ENCODE peak calls at places on chromosomes 5 and 9, in six cellular contexts. One of them, this sample, is unnamed.

GRCh38 chr5:1438871-1439270 is 6.4 kb downstream of the SLC6A3 start:
- DNase-seq in heart right ventricle: no peak
- DNase-seq in SJSA1: no peak
- DNase-seq in mucosa of descending colon: no peak
- DNase-seq in right cardiac atrium: peak; percentile 40
- DNase-seq in cardiac muscle cell: no peak
- DNase-seq in this sample: no peak

GRCh38 chr5:66284588-66285342 is 140.7 kb downstream of the SREK1 start:
- DNase-seq in right cardiac atrium: no peak
- DNase-seq in SJSA1: no peak
- DNase-seq in heart right ventricle: no peak
- DNase-seq in mucosa of descending colon: no peak
- DNase-seq in cardiac muscle cell: no peak
- DNase-seq in this sample: no peak

GRCh38 chr5:14266171-14266570 is 123.0 kb downstream of the TRIO start:
- DNase-seq in right cardiac atrium: no peak
- DNase-seq in cardiac muscle cell: no peak
- DNase-seq in mucosa of descending colon: no peak
- DNase-seq in heart right ventricle: no peak
- DNase-seq in SJSA1: peak; percentile 63
- DNase-seq in this sample: no peak

GRCh38 chr5:77867194-77867691 is 91.1 kb upstream of the TBCA start:
- DNase-seq in heart right ventricle: no peak
- DNase-seq in right cardiac atrium: no peak
- DNase-seq in cardiac muscle cell: no peak
- DNase-seq in SJSA1: no peak
- DNase-seq in mucosa of descending colon: no peak
- DNase-seq in this sample: no peak

GRCh38 chr5:93519737-93520136 is 61.3 kb downstream of the NR2F1-AS1 start:
- DNase-seq in right cardiac atrium: no peak
- DNase-seq in cardiac muscle cell: no peak
- DNase-seq in mucosa of descending colon: no peak
- DNase-seq in SJSA1: peak; percentile 26
- DNase-seq in heart right ventricle: no peak
- DNase-seq in this sample: no peak

GRCh38 chr9:122347348-122348287 is 23.2 kb upstream of the PTGS1 start:
- DNase-seq in SJSA1: no peak
- DNase-seq in right cardiac atrium: no peak
- DNase-seq in cardiac muscle cell: no peak
- DNase-seq in mucosa of descending colon: peak; percentile 60
- DNase-seq in heart right ventricle: no peak
- DNase-seq in this sample: no peak

GRCh38 chr9:4435197-4435596 is 55.1 kb upstream of the SLC1A1 start:
- DNase-seq in mucosa of descending colon: no peak
- DNase-seq in right cardiac atrium: no peak
- DNase-seq in heart right ventricle: no peak
- DNase-seq in SJSA1: no peak
- DNase-seq in cardiac muscle cell: no peak
- DNase-seq in this sample: no peak

GRCh38 chr9:36976371-36977030 is 57.6 kb downstream of the PAX5 start:
- DNase-seq in mucosa of descending colon: no peak
- DNase-seq in cardiac muscle cell: no peak
- DNase-seq in right cardiac atrium: no peak
- DNase-seq in SJSA1: no peak
- DNase-seq in heart right ventricle: no peak
- DNase-seq in this sample: no peak

GRCh38 chr9:83932001-83932400 is 10.8 kb upstream of the KIF27 start:
- DNase-seq in SJSA1: no peak
- DNase-seq in heart right ventricle: no peak
- DNase-seq in mucosa of descending colon: no peak
- DNase-seq in cardiac muscle cell: no peak
- DNase-seq in right cardiac atrium: no peak
- DNase-seq in this sample: no peak

GRCh38 chr9:108569624-108570023 is 286.2 kb downstream of the ACTL7B start:
- DNase-seq in mucosa of descending colon: no peak
- DNase-seq in heart right ventricle: no peak
- DNase-seq in right cardiac atrium: no peak
- DNase-seq in cardiac muscle cell: no peak
- DNase-seq in SJSA1: no peak
- DNase-seq in this sample: no peak

GRCh38 chr5:157331807-157332206 is 65.9 kb downstream of the CYFIP2 start:
- DNase-seq in mucosa of descending colon: no peak
- DNase-seq in heart right ventricle: no peak
- DNase-seq in cardiac muscle cell: no peak
- DNase-seq in right cardiac atrium: no peak
- DNase-seq in SJSA1: no peak
- DNase-seq in this sample: no peak

GRCh38 chr5:6430418-6431028 is 18.1 kb upstream of the UBE2QL1 start:
- DNase-seq in SJSA1: no peak
- DNase-seq in right cardiac atrium: peak; percentile 76
- DNase-seq in heart right ventricle: peak; percentile 66
- DNase-seq in mucosa of descending colon: no peak
- DNase-seq in cardiac muscle cell: no peak
- DNase-seq in this sample: no peak

GRCh38 chr5:151427258-151427657 is 20.1 kb upstream of the SLC36A1 start:
- DNase-seq in heart right ventricle: no peak
- DNase-seq in right cardiac atrium: no peak
- DNase-seq in SJSA1: no peak
- DNase-seq in mucosa of descending colon: no peak
- DNase-seq in cardiac muscle cell: no peak
- DNase-seq in this sample: no peak

GRCh38 chr5:64497390-64497789 is 8.4 kb upstream of the RGS7BP start:
- DNase-seq in right cardiac atrium: no peak
- DNase-seq in mucosa of descending colon: no peak
- DNase-seq in cardiac muscle cell: no peak
- DNase-seq in heart right ventricle: no peak
- DNase-seq in SJSA1: no peak
- DNase-seq in this sample: no peak

GRCh38 chr9:129481824-129482511 is 138.9 kb downstream of the C9orf50 start:
- DNase-seq in heart right ventricle: peak; percentile 55
- DNase-seq in right cardiac atrium: peak; percentile 89
- DNase-seq in mucosa of descending colon: peak; percentile 67
- DNase-seq in SJSA1: peak; percentile 51
- DNase-seq in cardiac muscle cell: no peak
- DNase-seq in this sample: no peak

GRCh38 chr9:132239999-132240859 is 78.4 kb downstream of the NTNG2 start:
- DNase-seq in cardiac muscle cell: peak; percentile 72
- DNase-seq in heart right ventricle: no peak
- DNase-seq in mucosa of descending colon: no peak
- DNase-seq in SJSA1: no peak
- DNase-seq in right cardiac atrium: no peak
- DNase-seq in this sample: no peak

GRCh38 chr9:441131-441530 is 226.5 kb downstream of the DOCK8 start:
- DNase-seq in cardiac muscle cell: no peak
- DNase-seq in mucosa of descending colon: no peak
- DNase-seq in SJSA1: no peak
- DNase-seq in heart right ventricle: no peak
- DNase-seq in right cardiac atrium: no peak
- DNase-seq in this sample: no peak

GRCh38 chr9:72882117-72882775 is 70.6 kb downstream of the ALDH1A1 start:
- DNase-seq in SJSA1: no peak
- DNase-seq in cardiac muscle cell: no peak
- DNase-seq in mucosa of descending colon: peak; percentile 26
- DNase-seq in heart right ventricle: peak; percentile 40
- DNase-seq in right cardiac atrium: peak; percentile 77
- DNase-seq in this sample: no peak

DNA sequence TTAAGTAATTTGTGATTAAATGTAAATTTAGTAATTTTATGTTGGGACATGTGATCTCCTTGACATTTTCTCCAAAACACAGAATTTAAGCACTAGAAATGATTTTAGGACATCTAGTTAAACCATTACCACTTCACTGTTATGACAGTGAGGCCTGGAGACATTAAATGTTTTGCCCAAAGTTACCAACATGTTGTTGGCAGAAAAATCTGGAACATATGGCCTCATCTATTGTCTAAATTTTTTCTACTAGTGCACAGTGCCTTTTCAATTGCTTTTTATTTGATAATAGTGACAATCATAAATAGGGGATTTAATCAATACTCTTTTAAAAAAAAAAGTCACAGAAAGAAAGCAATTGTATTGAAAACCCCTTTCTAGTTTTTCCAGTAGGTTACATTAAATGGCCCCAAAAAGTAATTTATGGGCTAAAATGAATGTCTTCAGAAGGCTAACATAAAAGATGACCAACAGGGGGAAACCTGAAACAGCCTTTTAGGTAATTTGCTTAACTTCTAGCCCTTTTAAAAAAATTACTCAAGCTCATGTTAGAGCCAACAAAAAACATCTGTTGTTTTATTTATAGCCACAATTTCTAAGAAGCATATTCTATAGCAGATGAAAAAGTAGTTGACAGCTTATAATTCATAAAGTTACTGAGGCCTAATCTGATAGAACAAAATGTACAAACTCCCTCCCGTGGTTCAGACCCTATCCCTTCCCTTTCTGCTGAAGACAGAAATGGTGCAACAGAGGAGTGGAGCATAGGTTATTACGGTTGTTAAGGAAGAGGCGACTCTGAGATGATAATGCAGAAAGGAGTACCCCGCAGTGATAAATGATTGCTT is 45.8 kb downstream of the PIK3R1 start:
- DNase-seq in heart right ventricle: no peak
- DNase-seq in SJSA1: no peak
- DNase-seq in cardiac muscle cell: no peak
- DNase-seq in mucosa of descending colon: no peak
- DNase-seq in right cardiac atrium: no peak
- DNase-seq in this sample: no peak
- H3K4me1 ChIP-seq in heart right ventricle: peaks cover 91% of the 10 kb centered on the region
- H3K4me1 ChIP-seq in SJSA1: no peaks in the 10 kb centered on the region
- H3K4me1 ChIP-seq in cardiac muscle cell: peaks cover 41% of the 10 kb centered on the region
- H3K4me1 ChIP-seq in mucosa of descending colon: peaks cover 20% of the 10 kb centered on the region
- H3K4me1 ChIP-seq in right cardiac atrium: peaks cover 25% of the 10 kb centered on the region
- H3K4me1 ChIP-seq in this sample: peaks cover 71% of the 10 kb centered on the region

DNA sequence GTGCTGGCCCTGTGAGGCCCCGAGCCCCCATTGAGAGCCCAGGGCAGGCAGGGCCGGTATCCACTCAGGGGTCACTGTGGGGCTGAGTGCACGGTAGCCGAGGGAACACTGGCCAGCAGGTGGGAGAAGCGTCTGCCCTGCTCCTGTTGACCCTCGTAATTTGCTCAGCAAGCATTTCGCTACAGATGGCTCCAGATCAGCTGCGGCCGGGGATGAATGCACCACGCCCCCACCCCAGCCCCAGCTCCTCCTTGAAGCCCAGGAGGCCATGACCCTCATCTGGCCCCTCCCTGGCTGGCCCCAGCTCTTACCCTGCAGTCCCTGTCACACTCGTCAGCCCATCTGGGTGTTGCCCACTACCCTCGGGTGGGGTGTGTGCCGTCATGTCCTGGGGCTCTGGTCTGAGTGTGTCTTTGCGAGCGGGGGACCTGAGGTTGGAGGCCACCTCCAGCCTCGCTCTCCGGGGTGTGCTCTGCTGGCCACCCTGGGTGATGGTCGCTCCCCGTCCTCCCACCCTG is 6.1 kb upstream of the NRARP start:
- DNase-seq in SJSA1: no peak
- DNase-seq in right cardiac atrium: peak; percentile 57
- DNase-seq in heart right ventricle: no peak
- DNase-seq in cardiac muscle cell: peak; percentile 8
- DNase-seq in mucosa of descending colon: peak; percentile 53
- DNase-seq in this sample: no peak
- H3K4me1 ChIP-seq in SJSA1: no peaks in the 10 kb centered on the region
- H3K4me1 ChIP-seq in right cardiac atrium: no peaks in the 10 kb centered on the region
- H3K4me1 ChIP-seq in heart right ventricle: peaks cover 29% of the 10 kb centered on the region
- H3K4me1 ChIP-seq in cardiac muscle cell: peaks cover 6% of the 10 kb centered on the region
- H3K4me1 ChIP-seq in mucosa of descending colon: peaks cover 72% of the 10 kb centered on the region
- H3K4me1 ChIP-seq in this sample: peaks cover 23% of the 10 kb centered on the region

DNA sequence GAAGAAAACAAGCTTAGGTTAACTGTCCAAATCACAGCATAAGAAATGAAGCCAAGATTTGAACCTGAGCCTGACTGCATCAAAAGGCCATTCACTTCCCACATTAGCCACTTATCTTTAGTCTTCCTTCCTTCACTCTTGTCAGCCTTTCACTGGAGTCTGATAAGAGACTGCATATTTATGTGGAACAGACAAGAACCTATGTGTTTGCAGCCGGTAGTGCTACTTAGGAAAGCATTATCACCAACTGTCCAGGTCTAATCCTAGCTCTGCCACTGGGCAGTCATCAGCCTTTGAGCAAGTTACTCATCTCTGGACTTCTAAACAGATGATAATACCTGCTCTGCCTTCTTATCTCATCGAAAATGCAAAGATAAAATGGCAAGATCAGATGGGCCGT is 12.1 kb upstream of the ATP6V0E1 start:
- DNase-seq in right cardiac atrium: no peak
- DNase-seq in heart right ventricle: no peak
- DNase-seq in cardiac muscle cell: no peak
- DNase-seq in mucosa of descending colon: no peak
- DNase-seq in SJSA1: no peak
- DNase-seq in this sample: no peak
- H3K4me1 ChIP-seq in right cardiac atrium: no peaks in the 10 kb centered on the region
- H3K4me1 ChIP-seq in heart right ventricle: peaks cover 4% of the 10 kb centered on the region
- H3K4me1 ChIP-seq in cardiac muscle cell: no peaks in the 10 kb centered on the region
- H3K4me1 ChIP-seq in mucosa of descending colon: no peaks in the 10 kb centered on the region
- H3K4me1 ChIP-seq in SJSA1: peaks cover 4% of the 10 kb centered on the region
- H3K4me1 ChIP-seq in this sample: no peaks in the 10 kb centered on the region

GRCh38 chr5:59540366-59540765 is 353.2 kb downstream of the PDE4D start:
- DNase-seq in SJSA1: peak; percentile 56
- DNase-seq in right cardiac atrium: no peak
- DNase-seq in heart right ventricle: no peak
- DNase-seq in mucosa of descending colon: no peak
- DNase-seq in cardiac muscle cell: no peak
- DNase-seq in this sample: no peak
- H3K4me1 ChIP-seq in SJSA1: peaks cover 14% of the 10 kb centered on the region
- H3K4me1 ChIP-seq in right cardiac atrium: peaks cover 9% of the 10 kb centered on the region
- H3K4me1 ChIP-seq in heart right ventricle: peaks cover 7% of the 10 kb centered on the region
- H3K4me1 ChIP-seq in mucosa of descending colon: peaks cover 36% of the 10 kb centered on the region
- H3K4me1 ChIP-seq in cardiac muscle cell: no peaks in the 10 kb centered on the region
- H3K4me1 ChIP-seq in this sample: no peaks in the 10 kb centered on the region

GRCh38 chr5:147759441-147759840 is 23.1 kb downstream of the JAKMIP2 start:
- DNase-seq in right cardiac atrium: no peak
- DNase-seq in SJSA1: no peak
- DNase-seq in cardiac muscle cell: no peak
- DNase-seq in heart right ventricle: no peak
- DNase-seq in mucosa of descending colon: no peak
- DNase-seq in this sample: no peak

GRCh38 chr5:147753783-147754182 is 28.7 kb downstream of the JAKMIP2 start:
- DNase-seq in right cardiac atrium: no peak
- DNase-seq in mucosa of descending colon: no peak
- DNase-seq in heart right ventricle: no peak
- DNase-seq in SJSA1: no peak
- DNase-seq in cardiac muscle cell: no peak
- DNase-seq in this sample: no peak

GRCh38 chr5:147754372-147755122 is 28.0 kb downstream of the JAKMIP2 start:
- DNase-seq in cardiac muscle cell: no peak
- DNase-seq in SJSA1: no peak
- DNase-seq in mucosa of descending colon: no peak
- DNase-seq in right cardiac atrium: no peak
- DNase-seq in heart right ventricle: no peak
- DNase-seq in this sample: no peak

GRCh38 chr5:147760086-147760485 is 22.4 kb downstream of the JAKMIP2 start:
- DNase-seq in SJSA1: no peak
- DNase-seq in right cardiac atrium: no peak
- DNase-seq in cardiac muscle cell: no peak
- DNase-seq in heart right ventricle: no peak
- DNase-seq in mucosa of descending colon: no peak
- DNase-seq in this sample: no peak

DNA sequence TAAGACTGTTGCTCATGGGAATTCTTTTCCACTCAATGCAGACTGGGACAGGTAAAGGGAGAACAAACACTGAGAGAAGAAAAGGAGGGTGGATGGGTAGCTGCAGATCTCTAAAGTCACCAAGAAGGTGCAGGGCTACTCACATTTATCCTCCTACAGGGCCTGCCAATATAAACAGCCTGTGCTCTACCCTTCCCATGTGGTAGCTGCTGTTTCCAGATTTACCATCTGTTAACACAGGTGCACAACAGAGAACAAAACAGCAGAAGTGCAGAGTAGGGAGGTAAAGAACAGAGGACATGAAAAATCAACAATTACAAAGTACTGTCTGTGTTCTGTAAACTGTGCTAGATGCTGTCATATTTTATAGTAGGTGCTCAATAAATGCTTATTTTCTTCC is 26.0 kb downstream of the JAKMIP2 start:
- DNase-seq in heart right ventricle: no peak
- DNase-seq in right cardiac atrium: no peak
- DNase-seq in cardiac muscle cell: no peak
- DNase-seq in mucosa of descending colon: no peak
- DNase-seq in SJSA1: no peak
- DNase-seq in this sample: no peak
- H3K4me1 ChIP-seq in heart right ventricle: no peaks in the 10 kb centered on the region
- H3K4me1 ChIP-seq in right cardiac atrium: no peaks in the 10 kb centered on the region
- H3K4me1 ChIP-seq in cardiac muscle cell: peaks cover 20% of the 10 kb centered on the region
- H3K4me1 ChIP-seq in mucosa of descending colon: no peaks in the 10 kb centered on the region
- H3K4me1 ChIP-seq in SJSA1: no peaks in the 10 kb centered on the region
- H3K4me1 ChIP-seq in this sample: no peaks in the 10 kb centered on the region